ENCODE peak calls at places on chromosomes 6 and 20, in five cellular contexts. K is GM10248, H is psoas muscle, V is neural crest cell, W is astrocyte of the spinal cord. F is an unnamed sample.

GRCh38 chr20:13277663-13278295 is 56.7 kb downstream of the ISM1 start:
- DNase-seq in V (no peak), K (no peak), W (no peak), H (no peak), F (no peak)

GRCh38 chr6:169237496-169238134 is 16.0 kb downstream of the THBS2 start:
- DNase-seq in V (no peak), H (no peak), K (no peak), W (no peak), F (no peak)

GRCh38 chr20:22529150-22530019 is 55.0 kb downstream of the FOXA2 start:
- DNase-seq in H (no peak), K (no peak), W (no peak), V (no peak), F (no peak)

GRCh38 chr6:35079311-35080000 is 61.7 kb downstream of the TCP11 start:
- DNase-seq in W (no peak), K (no peak), V (no peak), H (no peak), F (no peak)

GRCh38 chr6:40349092-40349491 is 238.1 kb downstream of the LRFN2 start:
- DNase-seq in K (no peak), W (no peak), V (no peak), H (no peak), F (no peak)

GRCh38 chr6:104184036-104184435 is 675.7 kb downstream of the HACE1 start:
- DNase-seq in V (no peak), K (no peak), H (no peak), W (no peak), F (no peak)

GRCh38 chr20:49433387-49433786 is 49.1 kb downstream of the KCNB1 start:
- DNase-seq in W (no peak), V (no peak), H (no peak), K (no peak), F (no peak)

GRCh38 chr20:19071902-19072498 is 140.4 kb upstream of the SLC24A3 start:
- DNase-seq in H (no peak), V (no peak), W (no peak), K (no peak), F (no peak)

GRCh38 chr6:155261146-155261900 is 2.5 kb upstream of the CLDN20 start:
- DNase-seq in K (no peak), W (no peak), V (no peak), H (no peak), F (peak; percentile 16)

GRCh38 chr20:57573893-57574292 is 13.0 kb downstream of the PCK1 start:
- DNase-seq in H (no peak), W (no peak), K (no peak), V (no peak), F (peak; percentile 32)

GRCh38 chr20:63699466-63700198 is 3.2 kb downstream of the TNFRSF6B start:
- DNase-seq in K (no peak), W (no peak), H (peak; percentile 24), V (no peak), F (no peak)

GRCh38 chr20:4949833-4950178 is 51.5 kb downstream of the SLC23A2 start:
- DNase-seq in W (peak; percentile 45), V (no peak), K (peak; percentile 54), H (no peak), F (peak; percentile 19)

GRCh38 chr20:16940701-16941100 is 192.5 kb downstream of the OTOR start:
- DNase-seq in W (no peak), V (no peak), K (no peak), H (no peak), F (no peak)

GRCh38 chr6:168650686-168651085 is 209.7 kb downstream of the SMOC2 start:
- DNase-seq in V (no peak), W (no peak), K (no peak), H (no peak), F (no peak)

GRCh38 chr6:148868314-148868713 is 121.5 kb downstream of the UST start:
- DNase-seq in H (no peak), K (no peak), V (no peak), W (peak; percentile 73), F (no peak)

GRCh38 chr6:2783188-2783957 is 18.2 kb downstream of the WRNIP1 start:
- DNase-seq in W (peak; percentile 11), K (no peak), H (no peak), V (no peak), F (no peak)

GRCh38 chr6:130593948-130594347 is 228.1 kb downstream of the TMEM200A start:
- DNase-seq in V (no peak), W (no peak), K (no peak), H (no peak), F (no peak)

GRCh38 chr6:4774715-4775590 is 1.3 kb upstream of the CDYL start:
- DNase-seq in V (peak; percentile 20), W (no peak), K (peak; percentile 24), H (peak; percentile 33), F (peak; percentile 27)

GRCh38 chr6:29926081-29926794 is 16.1 kb upstream of the HLA-A start:
- DNase-seq in W (peak; percentile 26), H (peak; percentile 35), V (no peak), K (no peak), F (peak; percentile 23)

GRCh38 chr6:15874351-15874750 is 211.5 kb upstream of the DTNBP1 start:
- DNase-seq in V (no peak), H (no peak), K (no peak), W (no peak), F (no peak)

GRCh38 chr20:57061058-57061900 is 205.2 kb downstream of the BMP7 start:
- DNase-seq in V (peak; percentile 68), W (peak; percentile 62), K (no peak), H (no peak), F (peak; percentile 14)

GRCh38 chr20:38714308-38714707 is 10.0 kb upstream of the SLC32A1 start:
- DNase-seq in K (no peak), V (no peak), W (no peak), H (no peak), F (no peak)

GRCh38 chr6:56101141-56101553 is 146.2 kb downstream of the COL21A1 start:
- DNase-seq in H (no peak), W (peak; percentile 97), V (no peak), K (no peak), F (no peak)

GRCh38 chr6:37862992-37863391 is 43.5 kb downstream of the ZFAND3 start:
- DNase-seq in K (no peak), W (peak; percentile 42), V (no peak), H (no peak), F (no peak)

GRCh38 chr6:164072240-164072666 is 657.7 kb downstream of the QKI start:
- DNase-seq in H (no peak), K (no peak), W (no peak), V (no peak), F (no peak)

GRCh38 chr6:2978923-2979322 is 7.6 kb upstream of the SERPINB6 start:
- DNase-seq in K (no peak), V (no peak), H (no peak), W (no peak), F (no peak)

GRCh38 chr20:31927758-31928157 is 24.1 kb downstream of the PDRG1 start:
- DNase-seq in K (no peak), H (no peak), W (no peak), V (no peak), F (no peak)

GRCh38 chr6:27375613-27376079 is 12.9 kb upstream of the ZNF391 start:
- DNase-seq in H (no peak), W (peak; percentile 0), K (no peak), V (no peak), F (peak; percentile 12)

GRCh38 chr6:128605961-128606360 is 85.6 kb upstream of the PTPRK start:
- DNase-seq in V (no peak), K (no peak), W (no peak), H (no peak), F (no peak)

GRCh38 chr20:19407731-19408130 is 195.3 kb downstream of the SLC24A3 start:
- DNase-seq in V (no peak), K (no peak), H (no peak), W (no peak), F (no peak)

GRCh38 chr6:119179842-119180241 is 101.4 kb upstream of the FAM184A start:
- DNase-seq in W (no peak), H (no peak), K (no peak), V (no peak), F (no peak)

GRCh38 chr20:34396408-34396807 is 33.3 kb downstream of the ITCH start:
- DNase-seq in V (no peak), W (no peak), K (no peak), H (no peak), F (no peak)
- TF ChIP-seq CTCF in V (no peak), W (no peak), K (no peak), H (no peak), F (no peak)

DNA sequence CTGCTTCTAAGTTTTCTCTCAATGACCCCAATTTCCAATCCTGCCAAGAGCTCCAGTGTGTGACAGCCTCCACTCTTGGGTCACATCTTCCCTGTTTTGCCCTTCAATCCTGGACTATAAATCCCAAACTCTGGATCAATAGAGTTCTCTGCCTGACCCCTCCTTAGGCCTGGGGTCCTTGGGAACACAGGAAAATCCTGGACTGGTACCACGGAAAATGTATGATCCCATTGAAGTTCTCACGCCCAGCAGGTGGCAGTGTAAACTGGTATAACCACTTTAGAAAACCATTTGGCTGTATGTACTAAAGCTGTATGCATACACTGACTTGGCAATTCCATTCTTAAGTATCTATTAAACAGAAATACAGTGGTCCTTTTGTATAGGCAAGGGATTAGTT is 98.0 kb downstream of the SNAP25 start:
- DNase-seq in W (no peak), K (no peak), H (no peak), V (no peak), F (peak; percentile 32)
- TF ChIP-seq CTCF in W (peak; percentile 24), K (no peak), H (peak; percentile 35), V (peak; percentile 44), F (peak; percentile 26)

GRCh38 chr6:124400600-124400999 is 561.6 kb upstream of the RNF217 start:
- DNase-seq in K (no peak), H (no peak), V (no peak), W (no peak), F (no peak)
- TF ChIP-seq CTCF in K (no peak), H (peak; percentile 9), V (peak; percentile 36), W (peak; percentile 20), F (no peak)

DNA sequence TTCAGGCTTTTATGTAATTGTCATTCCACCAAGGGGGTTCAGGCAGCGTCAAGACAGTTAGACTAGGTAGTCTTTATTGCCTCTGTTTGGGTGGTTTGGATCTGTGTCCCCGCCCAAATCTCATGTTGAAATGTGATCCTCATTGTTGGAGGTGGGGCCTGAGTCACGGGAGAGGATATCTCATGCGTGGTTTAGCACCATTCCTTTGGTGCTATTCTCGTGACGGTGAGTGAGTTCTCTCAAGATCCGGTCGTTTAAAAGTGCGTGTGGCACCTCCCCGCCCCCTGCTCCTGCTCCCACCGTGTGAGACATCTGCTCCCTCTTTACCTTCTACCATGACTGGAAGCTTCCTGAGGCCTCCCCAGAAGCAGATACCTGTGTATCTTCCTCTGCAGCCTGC is 51.3 kb upstream of the FOXC1 start:
- DNase-seq in W (no peak), H (no peak), V (no peak), K (no peak), F (no peak)
- TF ChIP-seq CTCF in W (no peak), H (no peak), V (no peak), K (no peak), F (no peak)

GRCh38 chr6:33208089-33208967 is at the start of gene RING1:
- DNase-seq in W (peak; percentile 77), K (peak; percentile 95), H (peak; percentile 90), V (peak; percentile 63), F (peak; percentile 89)
- TF ChIP-seq CTCF in W (no peak), K (no peak), H (no peak), V (no peak), F (no peak)

F was measured in activated CD8-positive, alpha-beta T cell treated with anti-CD3 and anti-CD28 coated beads for 36 hours.